ENCODE peak calls at places on chromosomes 5 and 9, in four cellular contexts. T, L, J and M are unnamed samples.

GRCh38 chr5:61999371-61999770 is 306.6 kb upstream of the KIF2A start:
- DNase-seq in T (no peak), L (no peak), J (no peak), M (no peak)

GRCh38 chr9:120640380-120640779 is 60.4 kb upstream of the CDK5RAP2 start:
- DNase-seq in J (no peak), L (peak), T (no peak), M (no peak)

GRCh38 chr5:169641253-169641652 is 4.2 kb downstream of the DOCK2 start:
- DNase-seq in L (no peak), J (no peak), T (no peak), M (no peak)

GRCh38 chr5:133114933-133115310 is 63.1 kb downstream of the HSPA4 start:
- DNase-seq in L (no peak), T (peak), J (no peak), M (no peak)

GRCh38 chr9:122180633-122181032 is 20.9 kb downstream of the MORN5 start:
- DNase-seq in J (peak), T (no peak), L (peak), M (peak)

GRCh38 chr9:121681404-121681803 is 30.0 kb downstream of the DAB2IP start:
- DNase-seq in J (no peak), T (no peak), L (no peak), M (no peak)

GRCh38 chr5:139443766-139444473 is 4.6 kb upstream of the DNAJC18 start:
- DNase-seq in T (no peak), L (no peak), J (no peak), M (no peak)

GRCh38 chr5:138482645-138483044 is 17.4 kb downstream of the EGR1 start:
- DNase-seq in T (no peak), L (no peak), J (no peak), M (no peak)

GRCh38 chr9:128845186-128845931 is 15.8 kb upstream of the SPOUT1 start:
- DNase-seq in T (no peak), J (no peak), L (peak), M (peak)

GRCh38 chr9:91451431-91452270 is 28.0 kb upstream of the NFIL3 start:
- DNase-seq in J (no peak), L (no peak), T (no peak), M (no peak)

GRCh38 chr5:36416605-36417004 is 114.9 kb upstream of the RANBP3L start:
- DNase-seq in J (no peak), T (no peak), L (no peak), M (no peak)

GRCh38 chr9:83185517-83186192 is 122.7 kb upstream of the RASEF start:
- DNase-seq in L (no peak), J (no peak), T (no peak), M (no peak)

GRCh38 chr9:2576631-2577030 is 45.0 kb upstream of the VLDLR start:
- DNase-seq in J (no peak), T (no peak), L (no peak), M (no peak)

GRCh38 chr5:159105318-159106053 is 5.8 kb upstream of the EBF1 start:
- DNase-seq in L (no peak), J (no peak), T (peak), M (no peak)

GRCh38 chr9:136964171-136964689 is 12.2 kb downstream of the LCN12 start:
- DNase-seq in J (no peak), L (no peak), T (no peak), M (peak)

GRCh38 chr9:3682186-3682585 is 156.4 kb upstream of the RFX3 start:
- DNase-seq in L (no peak), T (no peak), J (no peak), M (no peak)

GRCh38 chr5:12072441-12072840 is 168.2 kb upstream of the CTNND2 start:
- DNase-seq in T (no peak), L (no peak), J (no peak), M (no peak)

GRCh38 chr5:102411-103043 is 10.6 kb downstream of the PLEKHG4B start:
- DNase-seq in T (no peak), L (no peak), J (no peak), M (no peak)

GRCh38 chr5:39506216-39506615 is 81.4 kb upstream of the DAB2 start:
- DNase-seq in J (no peak), T (no peak), L (no peak), M (no peak)

GRCh38 chr9:776086-776485 is 65.4 kb upstream of the DMRT1 start:
- DNase-seq in J (no peak), L (no peak), T (no peak), M (no peak)

GRCh38 chr5:31853398-31854135 is 214.6 kb downstream of the PDZD2 start:
- DNase-seq in J (no peak), L (no peak), T (no peak), M (no peak)

GRCh38 chr9:72334658-72335337 is 30.2 kb downstream of the ZFAND5 start:
- DNase-seq in J (no peak), T (no peak), L (no peak), M (no peak)

GRCh38 chr5:107555425-107556090 is 115.2 kb downstream of the EFNA5 start:
- DNase-seq in T (no peak), J (no peak), L (no peak), M (no peak)

GRCh38 chr5:91061094-91061493 is 322.0 kb downstream of the ARRDC3 start:
- DNase-seq in L (no peak), T (no peak), J (no peak), M (no peak)

GRCh38 chr9:95992536-95992935 is 117.0 kb downstream of the ERCC6L2 start:
- DNase-seq in T (no peak), J (no peak), L (no peak), M (no peak)

GRCh38 chr9:257957-258356 is 43.3 kb downstream of the DOCK8 start:
- DNase-seq in L (no peak), J (no peak), T (no peak), M (no peak)

GRCh38 chr9:96741771-96742170 is 36.1 kb downstream of the ZNF510 start:
- DNase-seq in T (no peak), L (no peak), J (no peak), M (no peak)

GRCh38 chr5:107736608-107737007 is 65.9 kb upstream of the EFNA5 start:
- DNase-seq in T (no peak), L (no peak), J (no peak), M (no peak)

GRCh38 chr5:139414601-139415121 is 10.8 kb upstream of the SPATA24 start:
- DNase-seq in L (no peak), T (no peak), J (no peak), M (no peak)

GRCh38 chr5:58979090-58979489 is 396.2 kb downstream of the RAB3C start:
- DNase-seq in J (no peak), T (no peak), L (no peak), M (no peak)

GRCh38 chr9:27771803-27772545 is 198.7 kb upstream of the C9orf72 start:
- DNase-seq in J (no peak), L (no peak), T (no peak), M (no peak)

GRCh38 chr9:26748449-26749058 is 144.0 kb downstream of the CAAP1 start:
- DNase-seq in L (peak), J (no peak), T (no peak), M (no peak)

GRCh38 chr5:105807251-105807650 is 1863.5 kb downstream of the EFNA5 start:
- DNase-seq in T (no peak), J (no peak), L (no peak), M (no peak)

GRCh38 chr5:91076138-91076537 is 307.0 kb downstream of the ARRDC3 start:
- DNase-seq in L (no peak), T (no peak), J (no peak), M (no peak)

DNA sequence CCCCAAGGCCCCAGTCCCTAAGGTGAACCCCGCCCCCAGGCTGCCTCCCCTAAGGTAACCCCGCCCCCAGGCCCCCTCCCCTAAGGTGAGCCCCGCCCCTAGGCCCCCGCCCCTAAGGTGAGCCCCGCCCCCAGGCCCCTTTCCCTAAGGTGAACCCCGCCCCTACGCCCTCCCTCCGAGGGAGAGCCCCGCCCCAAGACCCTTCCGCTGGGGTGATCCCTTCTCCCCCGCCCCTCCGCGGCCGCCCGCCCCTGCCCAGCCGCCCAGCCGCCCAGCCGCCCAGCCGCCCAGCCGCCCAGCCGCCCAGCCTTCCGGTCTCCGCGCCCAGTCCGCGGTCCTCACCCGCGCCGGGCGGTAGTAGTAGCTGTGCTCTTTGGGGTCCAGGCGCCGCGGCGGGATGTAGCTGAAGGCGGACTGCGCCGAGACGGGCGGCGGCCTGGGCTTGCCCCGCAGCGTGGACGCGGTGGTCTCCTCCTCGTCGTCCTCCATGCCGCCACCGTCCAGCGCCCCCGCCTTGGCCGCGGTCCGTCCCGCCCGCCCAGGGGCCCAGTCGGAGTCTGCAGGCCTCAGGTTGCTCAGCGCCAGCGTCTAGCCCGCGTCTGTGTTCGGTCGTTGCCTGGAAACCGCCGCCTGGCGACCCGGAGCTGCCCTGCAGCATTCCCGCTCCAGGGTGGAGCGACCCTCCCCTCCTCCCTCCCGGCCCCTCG is at the start of gene CFAP90:
- DNase-seq in J (no peak), T (peak), L (peak), M (no peak)
- TF ChIP-seq PHF8 in J (no peak), T (peak), L (peak), M (no peak)

GRCh38 chr5:98463676-98464075 is 309.8 kb upstream of the RGMB start:
- DNase-seq in J (no peak), T (no peak), L (no peak), M (no peak)
- TF ChIP-seq PHF8 in J (no peak), T (no peak), L (no peak), M (no peak)

GRCh38 chr5:55936100-55936693 is 58.6 kb downstream of the IL6ST start:
- DNase-seq in L (peak), J (peak), T (peak), M (peak)
- TF ChIP-seq PHF8 in L (no peak), J (no peak), T (no peak), M (no peak)

DNA sequence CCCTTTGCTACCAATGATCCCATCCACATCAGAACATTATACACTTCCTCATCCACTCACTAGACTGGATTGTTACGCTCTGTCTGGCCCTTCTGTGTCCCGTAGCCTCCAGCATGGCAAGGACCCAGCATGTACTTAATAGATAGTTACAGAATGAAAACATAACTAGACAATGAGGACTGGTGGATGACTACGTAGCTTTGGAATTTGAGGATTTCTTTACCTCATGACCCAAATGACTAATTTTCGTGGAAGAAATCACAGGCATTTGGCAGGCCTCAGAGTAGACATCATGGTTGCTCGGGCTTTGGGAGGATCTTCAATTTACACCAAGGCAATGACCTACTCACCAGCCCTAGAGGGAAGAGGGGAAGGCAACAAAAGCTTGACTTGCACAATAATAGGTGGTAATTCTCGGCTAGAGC is 299.8 kb downstream of the TLE1 start:
- DNase-seq in J (peak), T (no peak), L (peak), M (no peak)
- TF ChIP-seq PHF8 in J (no peak), T (no peak), L (no peak), M (no peak)

DNA sequence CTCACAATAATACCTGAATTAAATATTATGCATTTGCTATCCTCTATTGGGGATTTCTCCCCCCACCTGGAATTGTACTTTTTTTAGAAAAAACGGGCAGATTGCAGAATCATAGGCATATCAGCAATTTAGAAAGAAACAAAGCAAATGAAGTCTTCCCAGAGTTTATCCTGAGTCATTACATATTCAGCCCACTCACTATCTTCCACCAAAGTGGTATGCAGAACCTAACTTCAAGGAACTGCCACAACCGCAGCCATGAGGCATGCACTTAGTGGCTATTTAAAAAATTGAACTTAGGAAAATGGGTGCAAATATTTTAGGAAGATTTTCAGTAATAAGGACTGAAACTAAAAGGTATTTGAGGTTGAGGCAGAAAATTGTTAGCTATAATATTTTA is 48.6 kb downstream of the UBAP1 start:
- DNase-seq in T (no peak), J (no peak), L (no peak), M (no peak)
- TF ChIP-seq PHF8 in T (no peak), J (no peak), L (no peak), M (no peak)